ENCODE peak calls at places on chromosome 13, in nine cellular contexts. U, G, R, L, Z, O, I, C and N are unnamed samples.

GRCh38 chr13:53137777-53138176 is 109.2 kb downstream of the OLFM4 start:
- DNase-seq in U (peak), O (peak), L (no peak), R (peak), I (no peak), Z (no peak), C (no peak), G (no peak), N (no peak)

GRCh38 chr13:95349267-95349666 is 48.0 kb upstream of the ABCC4 start:
- DNase-seq in R (peak), G (no peak), Z (no peak), U (no peak), C (no peak), O (peak), I (no peak), L (no peak), N (no peak)

GRCh38 chr13:24183741-24184182 is 23.2 kb downstream of the SPATA13 start:
- DNase-seq in C (no peak), O (no peak), Z (no peak), I (no peak), U (no peak), G (no peak), L (no peak), R (no peak), N (no peak)

GRCh38 chr13:39446865-39447264 is 156.1 kb downstream of the LHFPL6 start:
- DNase-seq in G (no peak), R (no peak), C (no peak), O (no peak), I (no peak), Z (no peak), L (no peak), U (no peak), N (no peak)

GRCh38 chr13:43373400-43373799 is 350.0 kb downstream of the DNAJC15 start:
- DNase-seq in I (no peak), U (no peak), G (no peak), L (no peak), O (no peak), C (no peak), R (no peak), Z (no peak), N (no peak)

GRCh38 chr13:40565282-40566148 is 100.9 kb downstream of the FOXO1 start:
- DNase-seq in U (peak), R (no peak), I (no peak), Z (no peak), L (no peak), O (no peak), G (no peak), C (no peak), N (no peak)

GRCh38 chr13:50369646-50370045 is 354.4 kb downstream of the KCNRG start:
- DNase-seq in Z (no peak), C (no peak), U (no peak), L (no peak), R (no peak), G (no peak), I (no peak), O (no peak), N (no peak)

GRCh38 chr13:72208112-72208645 is 341.2 kb upstream of the DACH1 start:
- DNase-seq in L (no peak), Z (no peak), G (no peak), C (no peak), I (no peak), O (no peak), R (no peak), U (no peak), N (no peak)

GRCh38 chr13:43284162-43284561 is 260.8 kb downstream of the DNAJC15 start:
- DNase-seq in O (peak), C (no peak), L (no peak), R (peak), U (peak), I (no peak), Z (no peak), G (peak), N (no peak)